ENCODE peak calls at places on chromosomes 13 and 19, in five cellular contexts. U is osteoblast, E is tibial artery, N is GM23338, K is endothelial cell of umbilical vein. P is an unnamed sample.
A peak's percentile ranks its signal among the peaks of the same experiment; 100 is the strongest.

GRCh38 chr19:27654266-27654990 is 1558.5 kb downstream of the UQCRFS1 start:
- DNase-seq in K (no peak), N (no peak), E (no peak), U (no peak), P (no peak)

GRCh38 chr19:1432507-1432887 is 5.7 kb upstream of the RPS15 start:
- DNase-seq in N (no peak), E (no peak), U (no peak), K (no peak), P (no peak)

GRCh38 chr13:77518266-77518665 is 17.2 kb upstream of the SCEL start:
- DNase-seq in K (no peak), N (no peak), U (no peak), E (no peak), P (no peak)

GRCh38 chr19:19531951-19532805 is 3.5 kb downstream of the YJEFN3 start:
- DNase-seq in E (peak; percentile 88), U (peak; percentile 99), N (peak; percentile 94), K (peak; percentile 44), P (peak; percentile 86)

GRCh38 chr19:45947926-45948325 is 25.7 kb downstream of the NOVA2 start:
- DNase-seq in K (no peak), U (no peak), N (no peak), E (no peak), P (no peak)

GRCh38 chr19:30664358-30665058 is 292.3 kb downstream of the ZNF536 start:
- DNase-seq in K (no peak), U (no peak), E (no peak), N (peak; percentile 83), P (no peak)

GRCh38 chr19:18650048-18650435 is 13.2 kb downstream of the KLHL26 start:
- DNase-seq in E (no peak), K (peak; percentile 65), N (no peak), U (peak; percentile 96), P (no peak)

GRCh38 chr19:52248256-52248655 is 21.1 kb upstream of the ZNF766 start:
- DNase-seq in N (peak; percentile 83), K (peak; percentile 46), E (no peak), U (peak; percentile 65), P (no peak)

GRCh38 chr13:93286047-93286446 is 59.4 kb downstream of the GPC6 start:
- DNase-seq in N (no peak), E (no peak), K (no peak), U (no peak), P (no peak)

GRCh38 chr13:33483471-33483870 is 197.9 kb upstream of the STARD13 start:
- DNase-seq in U (peak; percentile 35), N (no peak), K (no peak), E (no peak), P (no peak)

DNA sequence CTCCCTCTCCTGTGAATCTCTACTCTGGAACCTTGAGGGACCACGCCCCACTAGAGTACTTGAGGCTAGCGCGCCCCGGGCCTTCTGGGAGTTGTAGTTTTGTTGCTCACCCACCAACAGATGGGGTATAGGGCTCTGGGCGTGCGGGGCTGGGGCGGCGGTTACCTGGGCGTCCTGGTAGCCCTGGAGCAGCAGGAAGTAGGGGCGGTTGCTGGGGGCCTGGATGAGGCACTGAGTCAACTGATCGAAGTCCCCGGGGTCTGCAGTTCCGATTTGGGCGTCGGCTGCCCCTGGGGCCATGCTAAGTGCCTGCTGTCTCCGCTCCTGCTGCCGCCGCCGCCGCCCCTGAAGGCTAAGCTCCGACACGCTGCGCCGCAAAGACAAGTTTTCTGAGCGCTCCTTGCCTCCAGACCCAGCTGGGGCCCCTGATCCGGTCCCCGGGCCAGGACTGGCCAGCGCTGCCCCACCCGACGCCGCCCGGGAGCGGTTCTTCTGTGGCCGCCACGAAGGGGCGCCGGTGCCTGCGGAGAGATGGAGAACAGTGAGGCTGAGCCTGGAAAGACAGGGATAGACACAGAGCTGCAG is 5.3 kb downstream of the RASIP1 start:
- DNase-seq in E (no peak), U (peak; percentile 82), N (peak; percentile 98), K (no peak), P (no peak)
- TF ChIP-seq CTCF in E (no peak), U (no peak), N (no peak), K (no peak), P (no peak)

GRCh38 chr19:35596366-35596999 is 10.5 kb downstream of the PMIS2 start:
- DNase-seq in N (peak; percentile 61), K (no peak), U (no peak), E (no peak), P (peak; percentile 75)

GRCh38 chr19:35587326-35587725 is 1.4 kb downstream of the PMIS2 start:
- DNase-seq in N (no peak), U (no peak), E (no peak), K (no peak), P (no peak)

GRCh38 chr19:35595928-35596327 is 10.0 kb downstream of the PMIS2 start:
- DNase-seq in N (no peak), U (no peak), E (no peak), K (no peak), P (no peak)

GRCh38 chr19:35590875-35591274 is 4.9 kb downstream of the PMIS2 start:
- DNase-seq in U (no peak), N (no peak), E (no peak), K (no peak), P (no peak)

GRCh38 chr19:35592226-35592625 is 6.3 kb downstream of the PMIS2 start:
- DNase-seq in N (peak; percentile 87), U (peak; percentile 66), K (peak; percentile 25), E (no peak), P (peak; percentile 66)
- TF ChIP-seq CTCF in N (peak; percentile 79), U (peak; percentile 62), K (peak; percentile 33), E (no peak), P (peak; percentile 53)

GRCh38 chr19:17128403-17128802 is 52.8 kb downstream of the MYO9B start:
- DNase-seq in K (no peak), E (no peak), U (no peak), N (no peak), P (no peak)

GRCh38 chr19:17129377-17129776 is 53.8 kb downstream of the MYO9B start:
- DNase-seq in N (no peak), U (peak; percentile 13), E (no peak), K (no peak), P (no peak)

GRCh38 chr19:17125728-17126677 is 50.4 kb downstream of the MYO9B start:
- DNase-seq in E (peak; percentile 94), K (no peak), U (peak; percentile 82), N (peak; percentile 41), P (peak; percentile 80)

GRCh38 chr19:17128820-17129219 is 53.2 kb downstream of the MYO9B start:
- DNase-seq in K (no peak), E (no peak), N (no peak), U (no peak), P (no peak)

GRCh38 chr19:17127671-17128070 is 52.1 kb downstream of the MYO9B start:
- DNase-seq in K (no peak), N (no peak), U (no peak), E (no peak), P (no peak)
- TF ChIP-seq CTCF in K (no peak), N (no peak), U (no peak), E (no peak), P (no peak)

DNA sequence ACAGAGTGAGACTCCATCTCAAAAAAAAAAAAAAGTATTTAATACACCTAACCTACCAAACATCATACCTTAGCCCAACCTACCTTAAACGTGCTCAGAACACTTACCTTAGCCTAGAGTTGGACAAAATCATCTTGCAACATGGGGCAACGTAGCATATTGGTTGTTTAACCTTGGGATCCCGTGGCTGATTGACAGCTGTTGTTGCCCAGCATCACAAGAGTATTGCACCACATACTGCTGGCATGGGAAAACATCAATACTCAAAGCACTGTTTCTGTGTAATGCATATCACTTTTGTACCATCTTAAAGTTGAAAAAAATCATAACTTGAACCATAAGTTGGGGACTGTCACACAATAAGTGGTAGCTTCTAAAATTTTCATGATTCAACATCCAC is 73.8 kb upstream of the MIR17HG start:
- DNase-seq in N (no peak), K (no peak), U (no peak), E (no peak), P (no peak)
- TF ChIP-seq CTCF in N (no peak), K (no peak), U (no peak), E (no peak), P (no peak)

GRCh38 chr13:91045351-91046034 is 302.0 kb upstream of the MIR17HG start:
- DNase-seq in N (peak; percentile 25), K (no peak), U (peak; percentile 23), E (no peak), P (peak; percentile 11)
- TF ChIP-seq CTCF in N (peak; percentile 58), K (no peak), U (no peak), E (no peak), P (peak; percentile 30)

DNA sequence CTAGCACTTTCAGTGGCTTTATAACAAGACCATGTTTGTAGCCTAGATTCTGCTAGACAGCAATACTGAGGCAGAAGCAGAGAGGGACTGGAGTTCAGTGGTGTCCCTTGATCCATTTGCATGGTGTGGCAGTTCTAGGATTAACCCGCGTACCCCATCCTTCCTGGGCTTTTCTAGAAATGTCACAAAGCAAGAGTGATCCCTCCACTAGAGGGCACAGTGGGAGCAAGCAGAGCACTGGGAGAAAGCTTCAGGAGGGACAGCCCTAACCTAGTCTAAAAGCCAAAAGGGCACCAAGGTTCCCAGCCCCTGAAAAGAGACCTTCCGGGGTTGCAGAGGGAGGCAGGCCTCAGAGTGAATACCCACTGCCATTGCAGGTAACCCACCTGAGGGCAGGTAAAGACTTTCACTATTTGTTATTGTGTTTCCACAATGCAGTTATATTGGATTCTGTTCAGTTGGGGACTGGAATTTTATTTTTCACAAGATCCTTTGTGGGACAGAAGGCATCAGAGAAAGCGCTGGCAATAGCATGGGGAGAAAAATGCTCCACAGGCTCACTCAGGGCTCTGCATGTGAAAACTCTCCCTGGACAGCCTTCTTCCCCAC is 170.6 kb downstream of the FLT1 start:
- DNase-seq in E (no peak), U (peak; percentile 86), N (peak; percentile 93), K (peak; percentile 80), P (peak; percentile 82)
- TF ChIP-seq CTCF in E (peak; percentile 60), U (peak; percentile 91), N (peak; percentile 88), K (peak; percentile 81), P (peak; percentile 71)

GRCh38 chr19:49486710-49487276 is 615 bp upstream of the RPL13A start:
- DNase-seq in N (no peak), K (no peak), U (no peak), E (peak; percentile 75), P (no peak)
- TF ChIP-seq CTCF in N (no peak), K (peak; percentile 17), U (no peak), E (no peak), P (no peak)

DNA sequence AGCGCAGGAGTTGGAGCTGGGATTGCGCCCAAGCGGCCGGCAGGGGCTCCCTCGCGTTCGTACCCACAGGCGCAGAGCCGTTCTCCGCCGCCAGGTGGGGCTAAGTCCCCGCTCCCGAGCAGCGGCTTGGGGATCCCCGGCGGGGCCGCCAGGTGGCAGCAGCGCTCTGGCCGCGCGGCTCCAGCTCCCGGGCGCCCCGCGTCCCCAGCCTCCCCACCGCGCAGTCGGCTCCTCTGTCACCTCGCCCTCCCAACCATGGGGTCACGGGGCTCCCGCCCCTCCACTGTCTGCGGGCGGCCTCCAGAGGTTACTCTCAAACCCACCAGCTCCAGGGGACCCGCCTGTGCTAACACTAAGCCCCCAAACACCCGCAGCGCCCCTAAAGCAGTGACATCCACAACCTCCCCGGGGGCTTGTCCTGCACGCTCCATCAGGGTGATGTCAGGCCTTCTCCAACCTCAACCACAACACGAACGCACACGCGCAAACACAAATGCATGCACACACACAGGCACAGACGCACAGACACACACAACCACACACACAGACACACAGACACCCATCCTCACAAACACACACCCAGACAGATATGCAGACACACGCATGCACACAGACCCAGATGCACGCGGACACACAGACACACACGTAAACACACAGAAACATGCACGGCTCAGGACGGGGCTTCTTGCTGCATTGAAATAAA is 18.4 kb upstream of the KCTD15 start:
- DNase-seq in E (peak; percentile 82), N (peak; percentile 84), K (peak; percentile 69), U (peak; percentile 99), P (peak; percentile 95)
- TF ChIP-seq CTCF in E (peak; percentile 100), N (peak; percentile 87), K (peak; percentile 100), U (peak; percentile 99), P (peak; percentile 100)